ENCODE peak calls at places on chromosomes 4 and X, in four cellular contexts. N is H9, I is mesenchymal stem cell, F is IMR-90. Z is an unnamed sample. For H3K79me1, the result is how much of the 10 kb centered on the place peaks cover.

GRCh38 chr4:156291317-156291716 is 337.7 kb upstream of the CTSO start:
- DNase-seq in N (no peak), I (peak), F (peak), Z (no peak)

GRCh38 chrX:95056901-95057300 is 1382.9 kb downstream of the FAM133A start:
- DNase-seq in N (no peak), I (no peak), F (peak), Z (no peak)

GRCh38 chr4:47704693-47705325 is 133.1 kb downstream of the CORIN start:
- DNase-seq in N (peak), I (peak), F (peak), Z (peak)

GRCh38 chrX:119573840-119574393 is 446 bp upstream of the UBE2A start:
- DNase-seq in N (peak), I (peak), F (peak), Z (peak)

GRCh38 chrX:9911479-9911878 is 55.7 kb upstream of the CLDN34 start:
- DNase-seq in N (no peak), I (peak), F (peak), Z (peak)

GRCh38 chr4:2251795-2252529 is 9.9 kb downstream of the MXD4 start:
- DNase-seq in N (no peak), I (no peak), F (no peak), Z (no peak)

GRCh38 chr4:181976743-181977142 is 266.5 kb upstream of the TENM3 start:
- DNase-seq in N (no peak), I (no peak), F (no peak), Z (no peak)

GRCh38 chrX:128975716-128976115 is 547.6 kb downstream of the SMARCA1 start:
- DNase-seq in N (peak), I (peak), F (no peak), Z (peak)

GRCh38 chr4:20333141-20333690 is 81.5 kb downstream of the SLIT2 start:
- DNase-seq in N (no peak), I (no peak), F (no peak), Z (no peak)

GRCh38 chr4:13678186-13678924 is 50.8 kb upstream of the BOD1L1 start:
- DNase-seq in N (no peak), I (no peak), F (no peak), Z (no peak)

GRCh38 chr4:130632731-130633604 is 1537.0 kb downstream of the C4orf33 start:
- DNase-seq in N (no peak), I (no peak), F (no peak), Z (no peak)
- H4K8ac ChIP-seq in N (peak), I (no peak), F (no peak), Z (no peak)

GRCh38 chr4:162787120-162787519 is 379.6 kb downstream of the NAF1 start:
- DNase-seq in N (no peak), I (no peak), F (no peak), Z (no peak)

GRCh38 chr4:162782778-162783507 is 383.7 kb downstream of the NAF1 start:
- DNase-seq in N (no peak), I (no peak), F (no peak), Z (no peak)

DNA sequence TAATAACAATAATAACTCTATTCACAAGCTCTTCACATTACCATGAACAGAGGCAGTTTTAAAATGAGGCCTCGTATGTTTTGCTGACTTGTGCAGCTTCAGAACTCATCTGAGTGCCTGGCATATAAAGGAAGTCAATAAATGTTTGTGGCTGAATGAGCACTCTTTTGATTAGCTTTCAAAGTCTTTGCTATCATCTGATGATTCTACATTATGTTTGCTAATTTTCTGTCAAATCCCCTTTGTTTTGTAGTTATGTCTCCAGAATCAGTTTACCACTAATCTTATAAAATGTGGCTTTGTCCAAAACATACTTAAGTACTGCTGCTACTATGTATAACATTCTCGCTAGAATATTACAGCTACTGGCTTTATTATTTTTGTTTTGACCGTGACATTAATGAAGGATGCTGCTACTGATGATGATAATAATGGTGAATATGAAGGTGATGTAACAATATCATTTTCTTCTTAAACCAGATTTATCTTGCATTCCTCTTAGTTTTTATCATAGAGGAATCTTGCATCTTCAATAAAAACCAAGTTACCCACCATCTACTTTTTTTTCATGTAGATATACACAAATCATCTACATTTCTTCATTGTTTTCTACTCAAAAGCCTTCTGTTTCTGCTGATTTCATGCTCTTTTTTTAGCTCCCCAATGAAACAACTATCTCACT is 384.5 kb downstream of the NAF1 start:
- DNase-seq in N (no peak), I (no peak), F (no peak), Z (no peak)
- H2AFZ ChIP-seq in N (no peak), I (no peak), F (no peak), Z (no peak)

GRCh38 chr4:1243451-1244080 is 5.4 kb downstream of the CTBP1 start:
- DNase-seq in N (peak), I (no peak), F (no peak), Z (no peak)
- H3K79me1 ChIP-seq in N (under half), I (under half), F (half or more), Z (under half)

GRCh38 chr4:99861120-99861905 is 32.9 kb downstream of the LAMTOR3 start:
- DNase-seq in N (no peak), I (no peak), F (no peak), Z (no peak)

GRCh38 chr4:99856166-99856565 is 38.1 kb downstream of the LAMTOR3 start:
- DNase-seq in N (no peak), I (peak), F (peak), Z (peak)

GRCh38 chr4:99855677-99856076 is 38.5 kb downstream of the LAMTOR3 start:
- DNase-seq in N (no peak), I (no peak), F (no peak), Z (no peak)

GRCh38 chr4:99857302-99857701 is 36.9 kb downstream of the LAMTOR3 start:
- DNase-seq in N (no peak), I (no peak), F (no peak), Z (no peak)

GRCh38 chr4:99859618-99860017 is 34.6 kb downstream of the LAMTOR3 start:
- DNase-seq in N (no peak), I (no peak), F (no peak), Z (no peak)
- H4K8ac ChIP-seq in N (no peak), I (no peak), F (no peak), Z (no peak)

GRCh38 chr4:152098365-152099060 is 337.7 kb upstream of the GATB start:
- DNase-seq in N (no peak), I (no peak), F (no peak), Z (no peak)

GRCh38 chr4:152097371-152097770 is 336.6 kb upstream of the GATB start:
- DNase-seq in N (no peak), I (no peak), F (no peak), Z (no peak)

GRCh38 chr4:152099061-152099425 is 338.2 kb upstream of the GATB start:
- DNase-seq in N (no peak), I (no peak), F (no peak), Z (no peak)

GRCh38 chr4:152095701-152096070 is 334.9 kb upstream of the GATB start:
- DNase-seq in N (no peak), I (peak), F (no peak), Z (no peak)

DNA sequence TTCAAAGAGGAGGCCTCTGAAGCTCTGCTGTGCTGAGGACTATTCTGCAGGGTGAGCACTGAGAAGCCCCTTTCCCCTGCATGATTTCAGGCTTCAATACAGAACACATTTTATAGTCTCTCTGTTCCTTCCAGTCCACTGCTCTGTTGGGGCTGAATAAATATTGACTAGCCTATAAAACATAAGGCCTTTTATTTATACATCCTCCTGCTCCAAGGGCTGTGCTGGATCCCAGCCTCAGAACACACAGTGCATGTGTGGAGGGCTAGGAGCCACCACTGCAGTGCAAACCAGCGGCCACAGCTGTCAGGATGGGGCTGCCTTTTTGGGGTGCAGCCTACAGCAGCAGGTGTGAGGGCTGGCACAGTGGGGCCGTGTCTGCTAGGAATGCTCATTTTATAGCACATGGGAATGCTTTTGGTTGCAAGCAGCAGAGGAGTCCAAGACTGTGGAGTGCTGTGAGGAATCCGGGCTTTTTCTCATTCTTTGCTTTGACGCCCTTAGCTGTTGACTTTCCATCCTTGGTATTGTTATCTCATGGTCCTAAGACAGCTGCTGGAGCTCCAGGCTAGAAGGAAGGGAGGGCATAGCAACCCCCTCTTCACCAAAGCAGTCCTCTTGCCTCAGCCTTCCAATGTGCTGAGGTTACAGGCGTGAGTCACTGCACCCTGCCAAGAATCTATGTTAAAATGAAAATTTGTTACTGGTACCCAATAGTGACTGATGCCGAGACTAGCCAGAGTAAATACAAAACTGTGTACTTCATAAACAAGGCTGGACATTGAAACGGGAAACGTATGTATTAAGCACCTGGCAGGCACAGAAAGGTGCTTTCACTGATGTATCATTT is 334.3 kb upstream of the GATB start:
- DNase-seq in N (no peak), I (peak), F (peak), Z (peak)
- H2AFZ ChIP-seq in N (no peak), I (no peak), F (no peak), Z (no peak)

GRCh38 chr4:1018147-1019020 is 7.0 kb downstream of the FGFRL1 start:
- DNase-seq in N (no peak), I (no peak), F (no peak), Z (no peak)
- H3K79me1 ChIP-seq in N (under half), I (half or more), F (under half), Z (under half)

GRCh38 chr4:7141151-7141550 is 51.2 kb upstream of the SORCS2 start:
- DNase-seq in N (no peak), I (no peak), F (no peak), Z (no peak)

GRCh38 chr4:7139167-7139979 is 53.0 kb upstream of the SORCS2 start:
- DNase-seq in N (no peak), I (no peak), F (no peak), Z (no peak)

GRCh38 chr4:7140062-7140691 is 52.2 kb upstream of the SORCS2 start:
- DNase-seq in N (no peak), I (no peak), F (no peak), Z (no peak)

GRCh38 chr4:7138223-7139166 is 53.8 kb upstream of the SORCS2 start:
- DNase-seq in N (no peak), I (no peak), F (no peak), Z (no peak)

DNA sequence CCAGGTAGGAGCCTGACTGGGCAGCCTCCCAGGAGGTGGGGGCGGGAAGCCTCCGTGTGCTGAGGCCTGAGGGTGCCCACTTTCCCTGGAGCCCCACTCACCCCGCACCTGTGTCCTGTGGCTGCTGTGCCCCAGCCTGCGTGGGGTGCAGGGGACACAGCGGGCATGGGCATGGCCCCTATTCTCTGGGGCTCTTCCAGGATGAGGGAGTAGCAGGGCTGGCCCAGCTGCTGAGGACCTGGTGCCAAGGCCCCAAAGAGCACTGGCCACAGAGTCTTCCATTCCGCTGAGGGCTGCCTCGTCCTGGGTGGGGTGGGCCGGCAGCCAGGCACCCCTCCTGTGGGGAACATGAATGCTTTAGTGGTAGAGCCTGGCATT is 51.7 kb upstream of the SORCS2 start:
- DNase-seq in N (no peak), I (no peak), F (no peak), Z (no peak)
- H4K8ac ChIP-seq in N (no peak), I (no peak), F (no peak), Z (no peak)

GRCh38 chr4:175772170-175772685 is 39.8 kb downstream of the GPM6A start:
- DNase-seq in N (no peak), I (no peak), F (no peak), Z (no peak)
- H2AFZ ChIP-seq in N (no peak), I (no peak), F (no peak), Z (no peak)

DNA sequence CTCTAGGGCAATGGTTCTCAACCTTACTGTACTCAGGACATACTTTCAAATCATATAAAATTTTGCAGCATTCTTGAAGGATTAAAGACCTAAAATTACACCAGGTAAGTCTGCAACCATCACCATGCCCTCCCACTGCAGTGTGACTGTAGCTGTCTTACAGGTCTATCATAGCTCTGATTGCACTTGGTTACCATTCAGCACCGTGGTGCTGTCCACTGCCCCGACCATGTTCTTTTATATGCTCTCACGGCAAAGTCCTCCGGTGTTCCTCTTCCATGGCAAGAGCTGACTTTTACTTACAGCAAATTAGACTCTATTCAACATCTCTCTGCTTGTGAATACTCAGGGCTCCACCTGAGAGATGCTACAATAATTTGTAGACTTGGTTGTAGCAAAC is 11.5 kb downstream of the CRMP1 start:
- DNase-seq in N (no peak), I (no peak), F (peak), Z (no peak)
- H3K79me1 ChIP-seq in N (under half), I (under half), F (under half), Z (under half)